ENCODE peak calls at places on chromosomes 2 and 18, in ten cellular contexts. One of them, this sample, is unnamed.

GRCh38 chr18:46946656-46947282 is 29.4 kb downstream of the KATNAL2 start:
- DNase-seq in GM23338: peak
- DNase-seq in fibroblast of lung: peak
- DNase-seq in A549: peak
- DNase-seq in endodermal cell: peak
- DNase-seq in ascending aorta: peak
- DNase-seq in cardiac muscle cell: peak
- DNase-seq in left ventricle myocardium inferior: peak
- DNase-seq in adrenal gland: peak
- DNase-seq in endothelial cell of umbilical vein: peak
- DNase-seq in this sample: peak

GRCh38 chr2:153391131-153391530 is 87.4 kb downstream of the RPRM start:
- DNase-seq in adrenal gland: no peak
- DNase-seq in endothelial cell of umbilical vein: no peak
- DNase-seq in left ventricle myocardium inferior: no peak
- DNase-seq in A549: no peak
- DNase-seq in ascending aorta: no peak
- DNase-seq in cardiac muscle cell: no peak
- DNase-seq in GM23338: no peak
- DNase-seq in endodermal cell: no peak
- DNase-seq in fibroblast of lung: no peak
- DNase-seq in this sample: no peak

GRCh38 chr2:58710795-58711279 is 469.7 kb upstream of the FANCL start:
- DNase-seq in fibroblast of lung: peak
- DNase-seq in cardiac muscle cell: no peak
- DNase-seq in ascending aorta: no peak
- DNase-seq in A549: no peak
- DNase-seq in GM23338: no peak
- DNase-seq in endodermal cell: no peak
- DNase-seq in left ventricle myocardium inferior: no peak
- DNase-seq in adrenal gland: no peak
- DNase-seq in endothelial cell of umbilical vein: no peak
- DNase-seq in this sample: no peak

GRCh38 chr2:22355816-22356433 is 1029.1 kb upstream of the KLHL29 start:
- DNase-seq in cardiac muscle cell: peak
- DNase-seq in adrenal gland: peak
- DNase-seq in endothelial cell of umbilical vein: no peak
- DNase-seq in GM23338: peak
- DNase-seq in fibroblast of lung: peak
- DNase-seq in endodermal cell: peak
- DNase-seq in ascending aorta: peak
- DNase-seq in left ventricle myocardium inferior: peak
- DNase-seq in A549: peak
- DNase-seq in this sample: no peak

GRCh38 chr2:190270298-190270697 is 49.3 kb downstream of the HIBCH start:
- DNase-seq in adrenal gland: no peak
- DNase-seq in GM23338: no peak
- DNase-seq in endothelial cell of umbilical vein: no peak
- DNase-seq in A549: peak
- DNase-seq in cardiac muscle cell: no peak
- DNase-seq in ascending aorta: no peak
- DNase-seq in endodermal cell: no peak
- DNase-seq in left ventricle myocardium inferior: no peak
- DNase-seq in fibroblast of lung: peak
- DNase-seq in this sample: no peak

GRCh38 chr2:132909427-132909826 is 239.4 kb upstream of the LYPD1 start:
- DNase-seq in A549: no peak
- DNase-seq in GM23338: no peak
- DNase-seq in cardiac muscle cell: no peak
- DNase-seq in endodermal cell: no peak
- DNase-seq in adrenal gland: no peak
- DNase-seq in endothelial cell of umbilical vein: no peak
- DNase-seq in ascending aorta: no peak
- DNase-seq in left ventricle myocardium inferior: no peak
- DNase-seq in fibroblast of lung: no peak
- DNase-seq in this sample: no peak

GRCh38 chr2:136796339-136796738 is 31.0 kb downstream of the THSD7B start:
- DNase-seq in adrenal gland: no peak
- DNase-seq in fibroblast of lung: no peak
- DNase-seq in ascending aorta: no peak
- DNase-seq in GM23338: peak
- DNase-seq in cardiac muscle cell: no peak
- DNase-seq in endodermal cell: no peak
- DNase-seq in endothelial cell of umbilical vein: no peak
- DNase-seq in A549: no peak
- DNase-seq in left ventricle myocardium inferior: no peak
- DNase-seq in this sample: no peak

GRCh38 chr18:74294526-74294925 is 2.8 kb upstream of the CYB5A start:
- DNase-seq in endodermal cell: no peak
- DNase-seq in A549: no peak
- DNase-seq in GM23338: no peak
- DNase-seq in adrenal gland: no peak
- DNase-seq in endothelial cell of umbilical vein: no peak
- DNase-seq in cardiac muscle cell: no peak
- DNase-seq in left ventricle myocardium inferior: no peak
- DNase-seq in fibroblast of lung: no peak
- DNase-seq in ascending aorta: no peak
- DNase-seq in this sample: no peak

GRCh38 chr18:32612651-32613050 is 142.0 kb upstream of the GAREM1 start:
- DNase-seq in A549: no peak
- DNase-seq in fibroblast of lung: no peak
- DNase-seq in GM23338: no peak
- DNase-seq in cardiac muscle cell: no peak
- DNase-seq in endodermal cell: no peak
- DNase-seq in left ventricle myocardium inferior: no peak
- DNase-seq in endothelial cell of umbilical vein: no peak
- DNase-seq in ascending aorta: no peak
- DNase-seq in adrenal gland: no peak
- DNase-seq in this sample: no peak

GRCh38 chr2:17030070-17030469 is 364.4 kb upstream of the CYRIA start:
- DNase-seq in ascending aorta: no peak
- DNase-seq in GM23338: no peak
- DNase-seq in A549: no peak
- DNase-seq in endothelial cell of umbilical vein: no peak
- DNase-seq in left ventricle myocardium inferior: no peak
- DNase-seq in cardiac muscle cell: peak
- DNase-seq in fibroblast of lung: no peak
- DNase-seq in endodermal cell: no peak
- DNase-seq in adrenal gland: no peak
- DNase-seq in this sample: no peak

DNA sequence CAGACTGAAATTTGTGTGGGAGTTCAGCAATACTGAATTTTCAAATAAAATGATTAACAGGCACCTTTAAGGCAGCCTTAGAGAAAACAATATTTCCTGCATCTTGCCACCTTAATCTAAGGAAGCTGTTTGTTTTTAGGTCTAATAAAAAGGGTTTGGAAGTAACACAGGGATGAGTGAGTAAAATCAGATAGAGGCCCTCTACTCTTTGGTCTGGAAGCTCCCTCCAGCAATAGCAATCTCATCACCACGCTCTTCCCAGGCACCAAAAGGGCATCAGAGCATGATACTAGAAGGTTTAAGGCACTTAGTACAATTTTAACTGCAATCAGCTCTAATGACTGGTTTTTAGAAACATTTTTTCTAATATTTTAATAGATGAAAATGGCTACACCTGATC is 155.6 kb downstream of the VWC2L start:
- DNase-seq in cardiac muscle cell: no peak
- DNase-seq in endodermal cell: no peak
- DNase-seq in fibroblast of lung: no peak
- DNase-seq in left ventricle myocardium inferior: no peak
- DNase-seq in adrenal gland: no peak
- DNase-seq in GM23338: no peak
- DNase-seq in A549: no peak
- DNase-seq in endothelial cell of umbilical vein: no peak
- DNase-seq in ascending aorta: no peak
- DNase-seq in this sample: no peak
- H3K4me3 ChIP-seq in cardiac muscle cell: no peak
- H3K4me3 ChIP-seq in endodermal cell: no peak
- H3K4me3 ChIP-seq in fibroblast of lung: no peak
- H3K4me3 ChIP-seq in left ventricle myocardium inferior: no peak
- H3K4me3 ChIP-seq in adrenal gland: no peak
- H3K4me3 ChIP-seq in GM23338: no peak
- H3K4me3 ChIP-seq in A549: no peak
- H3K4me3 ChIP-seq in endothelial cell of umbilical vein: no peak
- H3K4me3 ChIP-seq in ascending aorta: no peak
- H3K4me3 ChIP-seq in this sample: no peak

GRCh38 chr18:48657446-48658120 is 118.8 kb downstream of the CTIF start:
- DNase-seq in endothelial cell of umbilical vein: no peak
- DNase-seq in ascending aorta: no peak
- DNase-seq in left ventricle myocardium inferior: no peak
- DNase-seq in cardiac muscle cell: no peak
- DNase-seq in adrenal gland: no peak
- DNase-seq in fibroblast of lung: no peak
- DNase-seq in GM23338: no peak
- DNase-seq in endodermal cell: no peak
- DNase-seq in A549: no peak
- DNase-seq in this sample: no peak

GRCh38 chr18:48655460-48655859 is 116.6 kb downstream of the CTIF start:
- DNase-seq in A549: no peak
- DNase-seq in endodermal cell: no peak
- DNase-seq in GM23338: no peak
- DNase-seq in adrenal gland: no peak
- DNase-seq in ascending aorta: no peak
- DNase-seq in left ventricle myocardium inferior: no peak
- DNase-seq in cardiac muscle cell: no peak
- DNase-seq in fibroblast of lung: no peak
- DNase-seq in endothelial cell of umbilical vein: no peak
- DNase-seq in this sample: no peak

GRCh38 chr18:48656176-48656575 is 117.3 kb downstream of the CTIF start:
- DNase-seq in endodermal cell: no peak
- DNase-seq in adrenal gland: no peak
- DNase-seq in A549: no peak
- DNase-seq in cardiac muscle cell: no peak
- DNase-seq in left ventricle myocardium inferior: no peak
- DNase-seq in GM23338: no peak
- DNase-seq in fibroblast of lung: no peak
- DNase-seq in ascending aorta: no peak
- DNase-seq in endothelial cell of umbilical vein: no peak
- DNase-seq in this sample: no peak

GRCh38 chr18:48658721-48659120 is 119.9 kb downstream of the CTIF start:
- DNase-seq in cardiac muscle cell: no peak
- DNase-seq in ascending aorta: no peak
- DNase-seq in fibroblast of lung: no peak
- DNase-seq in left ventricle myocardium inferior: no peak
- DNase-seq in A549: no peak
- DNase-seq in endothelial cell of umbilical vein: no peak
- DNase-seq in GM23338: no peak
- DNase-seq in endodermal cell: no peak
- DNase-seq in adrenal gland: no peak
- DNase-seq in this sample: no peak

DNA sequence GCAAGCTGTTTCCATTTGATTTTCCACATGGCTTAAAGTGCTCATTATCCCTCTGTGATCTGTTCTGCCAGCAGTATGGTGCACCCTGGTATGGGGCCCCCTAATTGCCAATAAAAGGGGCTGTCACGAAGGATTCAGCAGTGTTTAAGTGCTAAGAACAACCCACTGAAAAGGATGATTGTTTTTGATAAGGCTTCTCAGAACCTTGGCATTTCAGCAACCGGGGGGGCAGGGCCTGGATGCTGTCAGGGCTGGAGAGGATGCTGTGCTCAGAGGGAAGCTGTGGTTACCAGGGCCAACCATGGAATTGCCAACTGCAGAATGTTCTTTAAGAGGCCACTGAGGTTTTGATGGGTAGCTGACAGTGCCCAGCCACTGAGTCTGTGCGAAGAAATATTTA is 117.8 kb downstream of the CTIF start:
- DNase-seq in ascending aorta: no peak
- DNase-seq in GM23338: no peak
- DNase-seq in endodermal cell: no peak
- DNase-seq in cardiac muscle cell: no peak
- DNase-seq in adrenal gland: no peak
- DNase-seq in fibroblast of lung: no peak
- DNase-seq in left ventricle myocardium inferior: no peak
- DNase-seq in endothelial cell of umbilical vein: no peak
- DNase-seq in A549: no peak
- DNase-seq in this sample: no peak
- H3K27ac ChIP-seq in ascending aorta: no peak
- H3K27ac ChIP-seq in GM23338: no peak
- H3K27ac ChIP-seq in endodermal cell: no peak
- H3K27ac ChIP-seq in cardiac muscle cell: no peak
- H3K27ac ChIP-seq in adrenal gland: no peak
- H3K27ac ChIP-seq in fibroblast of lung: no peak
- H3K27ac ChIP-seq in left ventricle myocardium inferior: peak
- H3K27ac ChIP-seq in endothelial cell of umbilical vein: no peak
- H3K27ac ChIP-seq in A549: no peak
- H3K27ac ChIP-seq in this sample: peak

DNA sequence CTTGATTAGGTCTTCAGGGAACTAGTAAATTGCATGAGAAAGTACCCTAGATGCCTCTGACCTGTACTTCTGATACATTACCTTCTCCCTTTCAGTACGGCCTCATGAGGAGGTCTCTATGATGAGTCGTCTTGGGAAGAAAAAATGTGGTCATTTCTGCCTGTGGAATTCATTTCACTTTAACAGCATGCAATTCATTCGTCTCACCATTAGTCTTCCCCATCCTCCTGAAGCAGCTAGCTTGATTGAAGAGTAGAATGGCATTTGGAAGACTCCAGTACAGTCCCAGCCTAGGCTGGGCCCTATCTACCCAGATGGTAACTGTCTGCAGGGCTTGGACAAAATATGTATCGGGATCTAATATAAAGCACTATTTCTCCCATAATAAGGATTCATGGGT is 52.1 kb downstream of the TMX3 start:
- DNase-seq in left ventricle myocardium inferior: no peak
- DNase-seq in cardiac muscle cell: no peak
- DNase-seq in endothelial cell of umbilical vein: no peak
- DNase-seq in ascending aorta: no peak
- DNase-seq in GM23338: peak
- DNase-seq in adrenal gland: no peak
- DNase-seq in fibroblast of lung: peak
- DNase-seq in endodermal cell: no peak
- DNase-seq in A549: no peak
- DNase-seq in this sample: no peak
- TF ChIP-seq CTCF in left ventricle myocardium inferior: no peak
- TF ChIP-seq CTCF in cardiac muscle cell: peak
- TF ChIP-seq CTCF in endothelial cell of umbilical vein: no peak
- TF ChIP-seq CTCF in ascending aorta: no peak
- TF ChIP-seq CTCF in GM23338: peak
- TF ChIP-seq CTCF in adrenal gland: no peak
- TF ChIP-seq CTCF in fibroblast of lung: no peak
- TF ChIP-seq CTCF in endodermal cell: peak
- TF ChIP-seq CTCF in A549: no peak
- TF ChIP-seq CTCF in this sample: no peak

DNA sequence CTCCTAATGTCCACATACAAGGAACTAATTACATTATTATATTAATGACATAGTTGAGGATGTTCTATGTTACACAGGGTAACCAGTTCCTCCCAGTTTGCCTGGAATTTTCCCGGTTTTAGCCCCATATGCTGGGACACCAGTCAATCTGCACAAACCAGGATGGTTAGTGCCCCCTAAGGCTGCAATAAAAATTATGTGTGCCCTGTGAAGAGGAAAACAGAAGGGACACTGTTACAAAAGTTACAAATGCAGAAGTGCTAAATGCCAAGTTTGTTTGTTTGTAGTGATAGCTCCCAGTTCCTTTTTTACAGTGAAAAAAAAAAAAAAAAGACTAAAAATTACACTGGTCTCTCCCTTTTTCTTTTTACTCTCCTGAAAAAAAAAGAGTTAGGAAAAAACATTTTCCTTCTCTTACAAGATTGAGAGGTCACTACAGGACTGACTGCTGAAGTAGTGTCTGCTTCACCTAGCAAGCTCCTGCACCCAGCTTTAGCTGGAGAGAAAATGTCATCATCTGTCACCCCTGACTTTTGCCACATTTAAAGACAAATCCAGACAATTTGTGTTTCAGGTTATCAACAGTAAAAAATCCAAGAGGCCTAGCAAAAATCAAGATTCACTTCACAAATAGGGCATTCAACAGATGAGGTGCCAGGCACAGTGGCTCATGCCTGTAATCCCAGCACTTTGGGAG is 3.2 kb downstream of the ANKRD44 start:
- DNase-seq in A549: no peak
- DNase-seq in fibroblast of lung: no peak
- DNase-seq in GM23338: no peak
- DNase-seq in endothelial cell of umbilical vein: no peak
- DNase-seq in ascending aorta: no peak
- DNase-seq in endodermal cell: no peak
- DNase-seq in cardiac muscle cell: no peak
- DNase-seq in adrenal gland: no peak
- DNase-seq in left ventricle myocardium inferior: no peak
- DNase-seq in this sample: no peak
- H3K4me3 ChIP-seq in A549: no peak
- H3K4me3 ChIP-seq in fibroblast of lung: no peak
- H3K4me3 ChIP-seq in GM23338: no peak
- H3K4me3 ChIP-seq in endothelial cell of umbilical vein: no peak
- H3K4me3 ChIP-seq in ascending aorta: peak
- H3K4me3 ChIP-seq in endodermal cell: no peak
- H3K4me3 ChIP-seq in cardiac muscle cell: no peak
- H3K4me3 ChIP-seq in adrenal gland: no peak
- H3K4me3 ChIP-seq in left ventricle myocardium inferior: no peak
- H3K4me3 ChIP-seq in this sample: peak

This sample was measured in coronary artery.